ENCODE peak calls at places on chromosome 18, in ten cellular contexts. U is tibial artery; V is NCI-H1105 treated with DMSO at 0.1 percent for 48 hours; B is activated CD4-positive, alpha-beta T cell treated with anti-CD3 and anti-CD28 coated beads, Interleukin-2, amount 50 U/mL, for 1 hour; F is stimulated activated naive CD8-positive, alpha-beta T cell treated with anti-CD3 and anti-CD28 coated beads, Interleukin-15, Interleukin-2, amounts not matched to agents 100 U/mL and 50 U/mL, for 24 hours; R is fibroblast of the aortic adventitia; Q is amniotic stem cell; P is H7; G is activated effector memory CD4-positive, alpha-beta T cell treated with anti-CD3 and anti-CD28 coated beads, Interleukin-2, amount 50 U/mL, for 16 hours; L is PC-9. E is an unnamed sample.

GRCh38 chr18:36808681-36809080 is 20.1 kb downstream of the TPGS2 start:
- DNase-seq in U (no peak), V (no peak), B (no peak), F (no peak), R (peak), Q (peak), P (no peak), G (no peak), L (no peak), E (no peak)

GRCh38 chr18:54173980-54174611 is 50.4 kb downstream of the MBD2 start:
- DNase-seq in U (no peak), V (no peak), B (no peak), F (no peak), R (no peak), Q (no peak), P (no peak), G (no peak), L (no peak), E (no peak)

GRCh38 chr18:63823516-63824219 is 48.5 kb downstream of the SERPINB7 start:
- DNase-seq in U (peak), V (no peak), B (peak), F (peak), R (peak), Q (no peak), P (peak), G (peak), L (no peak), E (no peak)

GRCh38 chr18:35572644-35573043 is 8.9 kb upstream of the GALNT1 start:
- DNase-seq in U (no peak), V (no peak), B (no peak), F (no peak), R (no peak), Q (no peak), P (no peak), G (no peak), L (no peak), E (no peak)

GRCh38 chr18:5746844-5747243 is 148.5 kb downstream of the TMEM200C start:
- DNase-seq in U (no peak), V (no peak), B (no peak), F (no peak), R (no peak), Q (no peak), P (no peak), G (no peak), L (no peak), E (no peak)

GRCh38 chr18:48226401-48226800 is 182.8 kb downstream of the ZBTB7C start:
- DNase-seq in U (no peak), V (no peak), B (no peak), F (no peak), R (no peak), Q (no peak), P (no peak), G (no peak), L (peak), E (no peak)

GRCh38 chr18:12608292-12608691 is 49.6 kb downstream of the SPIRE1 start:
- DNase-seq in U (no peak), V (no peak), B (no peak), F (no peak), R (peak), Q (no peak), P (no peak), G (no peak), L (peak), E (no peak)

GRCh38 chr18:33605250-33605649 is 27.2 kb downstream of the ASXL3 start:
- DNase-seq in U (no peak), V (no peak), B (no peak), F (no peak), R (peak), Q (no peak), P (no peak), G (no peak), L (no peak), E (no peak)

GRCh38 chr18:66553824-66554223 is 50.1 kb downstream of the CDH19 start:
- DNase-seq in U (no peak), V (no peak), B (no peak), F (no peak), R (no peak), Q (no peak), P (no peak), G (no peak), L (no peak), E (no peak)

GRCh38 chr18:35862115-35862640 is 110.3 kb upstream of the RMP24 start:
- DNase-seq in U (no peak), V (no peak), B (no peak), F (no peak), R (no peak), Q (no peak), P (no peak), G (no peak), L (no peak), E (no peak)

GRCh38 chr18:78679861-78680260 is 299.8 kb upstream of the SALL3 start:
- DNase-seq in U (no peak), V (no peak), B (no peak), F (no peak), R (no peak), Q (no peak), P (no peak), G (no peak), L (no peak), E (no peak)

GRCh38 chr18:55522011-55522410 is 66.0 kb downstream of the TCF4 start:
- DNase-seq in U (peak), V (no peak), B (no peak), F (peak), R (no peak), Q (no peak), P (no peak), G (no peak), L (no peak), E (peak)

GRCh38 chr18:79405781-79406575 is 10.2 kb downstream of the NFATC1 start:
- DNase-seq in U (peak), V (no peak), B (peak), F (peak), R (no peak), Q (no peak), P (no peak), G (peak), L (no peak), E (no peak)

GRCh38 chr18:48802543-48803428 is 148.0 kb downstream of the SMAD7 start:
- DNase-seq in U (peak), V (no peak), B (no peak), F (peak), R (no peak), Q (no peak), P (no peak), G (peak), L (no peak), E (no peak)

GRCh38 chr18:40841473-40841872 is 1113.6 kb upstream of the PIK3C3 start:
- DNase-seq in U (no peak), V (no peak), B (no peak), F (no peak), R (peak), Q (peak), P (no peak), G (no peak), L (no peak), E (no peak)

GRCh38 chr18:58201728-58202405 is 157.8 kb downstream of the NEDD4L start:
- DNase-seq in U (no peak), V (no peak), B (no peak), F (no peak), R (no peak), Q (no peak), P (no peak), G (no peak), L (no peak), E (no peak)

GRCh38 chr18:50154420-50154819 is 40.5 kb downstream of the MYO5B start:
- DNase-seq in U (no peak), V (no peak), B (no peak), F (no peak), R (no peak), Q (no peak), P (no peak), G (no peak), L (no peak), E (no peak)

GRCh38 chr18:40939636-40940035 is 1015.4 kb upstream of the PIK3C3 start:
- DNase-seq in U (no peak), V (no peak), B (no peak), F (no peak), R (no peak), Q (no peak), P (peak), G (no peak), L (no peak), E (no peak)

GRCh38 chr18:1047406-1047805 is 142.7 kb downstream of the ADCYAP1 start:
- DNase-seq in U (no peak), V (no peak), B (no peak), F (no peak), R (peak), Q (peak), P (no peak), G (no peak), L (no peak), E (no peak)

GRCh38 chr18:7616661-7617060 is 49.5 kb downstream of the PTPRM start:
- DNase-seq in U (no peak), V (no peak), B (no peak), F (no peak), R (peak), Q (no peak), P (no peak), G (no peak), L (no peak), E (no peak)

GRCh38 chr18:56563568-56563967 is 74.8 kb downstream of the TXNL1 start:
- DNase-seq in U (no peak), V (no peak), B (no peak), F (no peak), R (no peak), Q (no peak), P (peak), G (no peak), L (no peak), E (peak)

GRCh38 chr18:74493689-74494088 is 2.5 kb upstream of the CNDP2 start:
- DNase-seq in U (no peak), V (peak), B (peak), F (peak), R (peak), Q (no peak), P (no peak), G (peak), L (peak), E (peak)

GRCh38 chr18:13638684-13639083 is 87.7 kb downstream of the FAM210A start:
- DNase-seq in U (no peak), V (no peak), B (no peak), F (no peak), R (no peak), Q (no peak), P (no peak), G (no peak), L (no peak), E (no peak)

GRCh38 chr18:75070625-75071483 is 138.1 kb downstream of the PTGR3 start:
- DNase-seq in U (peak), V (no peak), B (peak), F (peak), R (peak), Q (peak), P (no peak), G (peak), L (peak), E (peak)

GRCh38 chr18:6357668-6358067 is 57.0 kb downstream of the L3MBTL4 start:
- DNase-seq in U (no peak), V (no peak), B (no peak), F (no peak), R (no peak), Q (no peak), P (no peak), G (no peak), L (no peak), E (no peak)

GRCh38 chr18:62975785-62976184 is 260.4 kb downstream of the PHLPP1 start:
- DNase-seq in U (no peak), V (no peak), B (no peak), F (no peak), R (no peak), Q (no peak), P (no peak), G (no peak), L (no peak), E (no peak)

GRCh38 chr18:9147440-9148238 is 11.1 kb downstream of the ANKRD12 start:
- DNase-seq in U (no peak), V (peak), B (no peak), F (no peak), R (peak), Q (peak), P (peak), G (no peak), L (peak), E (peak)

GRCh38 chr18:75256376-75256775 is 45.8 kb downstream of the TSHZ1 start:
- DNase-seq in U (no peak), V (no peak), B (no peak), F (no peak), R (peak), Q (no peak), P (no peak), G (no peak), L (no peak), E (no peak)

GRCh38 chr18:34261865-34262780 is 37.4 kb upstream of the NOL4 start:
- DNase-seq in U (no peak), V (no peak), B (no peak), F (no peak), R (no peak), Q (no peak), P (no peak), G (no peak), L (no peak), E (no peak)

GRCh38 chr18:35618289-35618688 is 36.7 kb downstream of the GALNT1 start:
- DNase-seq in U (no peak), V (no peak), B (no peak), F (no peak), R (no peak), Q (no peak), P (no peak), G (no peak), L (no peak), E (no peak)

GRCh38 chr18:58128286-58129018 is 84.4 kb downstream of the NEDD4L start:
- DNase-seq in U (no peak), V (no peak), B (no peak), F (no peak), R (no peak), Q (no peak), P (no peak), G (no peak), L (no peak), E (peak)

E was measured in HT-29.